ENCODE peak calls at places on chromosomes 11 and 22, in five cellular contexts. J, V, Q, K and Z are unnamed samples. For H3K4me1, the result is how much of the 10 kb centered on the place peaks cover.

GRCh38 chr11:77734890-77735289 is 85.6 kb downstream of the RSF1 start:
- DNase-seq in V (no peak), Q (no peak), J (no peak), K (no peak), Z (peak)

GRCh38 chr22:39176673-39177455 is 24.4 kb upstream of the CBX7 start:
- DNase-seq in J (peak), V (no peak), Q (no peak), K (no peak), Z (no peak)

GRCh38 chr22:31625661-31626426 is 36.2 kb downstream of the PISD start:
- DNase-seq in J (peak), Q (no peak), V (peak), K (no peak), Z (no peak)

GRCh38 chr11:112050721-112051120 is 23.1 kb downstream of the PIH1D2 start:
- DNase-seq in Q (no peak), K (no peak), V (no peak), J (no peak), Z (no peak)

GRCh38 chr22:42994917-42995562 is 19.9 kb downstream of the PACSIN2 start:
- DNase-seq in J (peak), K (peak), Q (no peak), V (no peak), Z (peak)

GRCh38 chr11:92735039-92735438 is 234.4 kb upstream of the MTNR1B start:
- DNase-seq in V (no peak), Q (no peak), J (no peak), K (no peak), Z (no peak)

GRCh38 chr11:129946965-129947364 is 51.6 kb upstream of the NFRKB start:
- DNase-seq in J (no peak), K (no peak), Q (no peak), V (no peak), Z (no peak)

GRCh38 chr11:68373189-68373809 is 60.9 kb downstream of the LRP5 start:
- DNase-seq in V (no peak), K (no peak), J (no peak), Q (peak), Z (no peak)

GRCh38 chr11:40125054-40125453 is 1334.4 kb downstream of the LRRC4C start:
- DNase-seq in K (no peak), J (no peak), Q (no peak), V (no peak), Z (no peak)

GRCh38 chr11:47289856-47290255 is 19.9 kb downstream of the MADD start:
- DNase-seq in V (no peak), Q (no peak), J (no peak), K (no peak), Z (no peak)

GRCh38 chr11:1003159-1003558 is 33.4 kb downstream of the MUC6 start:
- DNase-seq in Q (no peak), J (no peak), V (no peak), K (no peak), Z (no peak)

GRCh38 chr22:33073989-33074391 is 15.8 kb upstream of the SYN3 start:
- DNase-seq in Q (no peak), K (no peak), V (no peak), J (no peak), Z (no peak)

GRCh38 chr11:132504501-132505041 is 1027.7 kb downstream of the OPCML start:
- DNase-seq in K (no peak), Q (no peak), J (no peak), V (no peak), Z (no peak)

GRCh38 chr11:77158041-77158695 is 30.1 kb downstream of the MYO7A start:
- DNase-seq in Q (no peak), K (no peak), V (no peak), J (no peak), Z (no peak)

DNA sequence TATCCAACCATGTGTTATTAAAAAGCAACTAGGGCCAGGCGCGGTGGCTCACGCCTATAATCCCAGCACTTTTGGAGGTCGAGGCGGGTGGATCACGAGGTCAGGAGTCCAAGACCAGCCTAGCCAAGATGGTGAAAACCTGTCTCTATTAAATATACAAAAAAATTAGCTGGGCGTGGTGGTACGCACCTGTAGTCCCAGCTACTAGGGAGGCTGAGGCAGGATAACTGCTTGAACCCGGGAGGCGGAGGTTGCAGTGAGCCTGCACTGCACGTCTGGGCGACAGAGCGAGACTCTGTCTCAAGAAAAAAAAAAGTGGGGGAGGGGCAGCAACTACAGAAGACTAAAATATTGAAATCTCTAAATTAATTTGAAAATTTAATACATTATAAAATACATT is 18.4 kb downstream of the CHORDC1 start:
- DNase-seq in K (no peak), Q (no peak), J (no peak), V (no peak), Z (no peak)
- H3K4me3 ChIP-seq in K (no peak), Q (no peak), J (no peak), V (no peak), Z (no peak)

GRCh38 chr11:36451681-36452080 is 58.4 kb downstream of the TRAF6 start:
- DNase-seq in J (no peak), K (no peak), Q (no peak), V (no peak), Z (no peak)
- H3K4me1 ChIP-seq in J (under half), K (half or more), Q (half or more), V (under half), Z (under half)

GRCh38 chr11:120510406-120511115 is 987 bp upstream of the GRIK4 start:
- DNase-seq in J (no peak), V (no peak), K (no peak), Q (no peak), Z (peak)

GRCh38 chr11:120512727-120513435 is 1.3 kb downstream of the GRIK4 start:
- DNase-seq in J (no peak), V (no peak), Q (no peak), K (no peak), Z (peak)

GRCh38 chr11:120511116-120511803 is at the start of gene GRIK4:
- DNase-seq in K (peak), V (peak), Q (peak), J (peak), Z (peak)

GRCh38 chr11:120513436-120514315 is 2.1 kb downstream of the GRIK4 start:
- DNase-seq in J (no peak), V (no peak), K (no peak), Q (no peak), Z (no peak)

GRCh38 chr11:120511804-120512726 is 517 bp downstream of the GRIK4 start:
- DNase-seq in K (no peak), Q (no peak), V (no peak), J (no peak), Z (no peak)
- H3K4me3 ChIP-seq in K (peak), Q (peak), V (peak), J (no peak), Z (peak)

DNA sequence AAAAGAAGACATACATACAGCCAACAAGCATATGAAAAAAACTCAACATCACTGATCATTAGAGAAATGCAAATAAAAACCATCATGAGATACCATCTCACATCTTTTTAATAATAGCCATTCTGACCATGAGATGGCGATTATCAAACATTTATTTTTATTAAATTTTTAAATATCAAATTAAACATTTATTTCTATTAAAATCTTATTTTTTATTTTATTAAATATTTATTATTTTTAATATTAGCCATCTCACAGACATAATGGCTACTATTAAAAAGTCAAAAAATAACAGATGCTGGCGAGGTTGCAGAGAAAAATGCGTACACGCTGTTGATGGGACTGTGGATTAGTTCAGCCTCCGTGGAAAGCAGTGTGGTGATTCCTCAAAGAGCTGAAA is 264.8 kb upstream of the TENM4 start:
- DNase-seq in V (no peak), J (no peak), Q (no peak), K (no peak), Z (no peak)
- H3K4me1 ChIP-seq in V (under half), J (under half), Q (under half), K (under half), Z (under half)

GRCh38 chr11:96237759-96238158 is 105.2 kb downstream of the MAML2 start:
- DNase-seq in Q (no peak), K (no peak), V (no peak), J (no peak), Z (no peak)

GRCh38 chr11:96230686-96231085 is 112.3 kb downstream of the MAML2 start:
- DNase-seq in J (peak), K (no peak), V (no peak), Q (no peak), Z (no peak)

GRCh38 chr11:96235725-96236124 is 107.3 kb downstream of the MAML2 start:
- DNase-seq in J (no peak), Q (no peak), K (no peak), V (no peak), Z (no peak)

GRCh38 chr11:96238563-96239166 is 104.3 kb downstream of the MAML2 start:
- DNase-seq in V (no peak), K (no peak), Q (no peak), J (no peak), Z (no peak)

GRCh38 chr11:96234866-96235441 is 108.0 kb downstream of the MAML2 start:
- DNase-seq in K (no peak), V (no peak), Q (no peak), J (no peak), Z (no peak)
- H3K4me3 ChIP-seq in K (no peak), V (no peak), Q (no peak), J (no peak), Z (no peak)

DNA sequence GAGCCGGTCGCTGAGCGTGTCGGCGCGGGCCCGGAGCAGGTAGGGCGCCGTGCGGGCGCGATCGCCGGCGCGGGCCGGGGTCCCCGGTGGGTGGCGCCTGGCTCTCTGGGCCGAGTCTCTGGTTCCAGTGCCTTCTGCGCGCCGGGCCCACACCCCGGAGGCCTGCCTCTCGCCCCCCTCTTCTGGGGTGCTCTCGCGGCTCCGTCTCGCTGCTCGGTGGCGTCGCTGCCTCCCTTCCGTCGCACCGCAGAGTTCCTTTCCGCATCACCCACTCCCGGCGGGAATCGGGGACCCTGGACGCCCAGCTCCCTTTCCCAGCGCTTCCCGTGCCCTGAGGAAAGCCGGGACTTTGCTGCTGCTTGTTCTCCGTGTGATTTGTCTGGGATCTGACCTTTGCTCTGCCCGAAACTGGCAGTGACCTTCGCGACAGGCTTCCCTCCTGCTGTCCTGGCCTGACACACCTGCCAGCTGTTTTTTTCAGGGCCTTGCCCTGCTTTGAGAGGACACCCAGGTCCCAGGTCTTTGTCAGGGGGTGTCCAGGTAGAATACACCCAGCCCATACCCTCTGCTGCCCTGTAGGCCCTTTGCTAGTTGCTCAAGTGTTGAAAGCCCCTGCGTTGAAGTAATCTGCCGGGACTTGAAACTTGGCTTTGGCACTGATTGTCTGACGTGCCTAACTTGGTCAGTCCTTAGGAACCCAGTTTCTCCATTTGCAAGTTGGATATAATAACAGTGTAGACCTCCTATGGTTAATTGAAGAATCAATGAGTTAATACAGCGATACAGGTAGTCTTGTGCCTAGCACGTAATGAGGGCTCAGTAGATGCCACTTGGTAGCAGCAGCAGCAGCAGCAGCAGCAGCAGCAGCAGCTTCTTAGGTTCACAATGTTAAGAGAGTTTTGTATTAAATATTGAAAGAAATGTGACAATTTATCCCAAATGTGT is 791 bp downstream of the FDX1 start:
- DNase-seq in Q (peak), V (no peak), J (peak), K (peak), Z (peak)
- H3K4me1 ChIP-seq in Q (under half), V (under half), J (under half), K (under half), Z (under half)